ENCODE peak calls at places on chromosome 20, in eight cellular contexts. One of them, this sample, is unnamed.

GRCh38 chr20:32574296-32575226 is 10.6 kb downstream of the NOL4L start:
- DNase-seq in Peyer's patch: no peak
- DNase-seq in GM12892: no peak
- DNase-seq in heart left ventricle: no peak
- DNase-seq in suprapubic skin: no peak
- DNase-seq in uterus: no peak
- DNase-seq in transverse colon: no peak
- DNase-seq in spleen: no peak
- DNase-seq in this sample: peak; percentile 80

GRCh38 chr20:59371429-59371828 is 71.0 kb downstream of the EDN3 start:
- DNase-seq in Peyer's patch: no peak
- DNase-seq in GM12892: no peak
- DNase-seq in heart left ventricle: no peak
- DNase-seq in suprapubic skin: no peak
- DNase-seq in uterus: no peak
- DNase-seq in transverse colon: no peak
- DNase-seq in spleen: no peak
- DNase-seq in this sample: peak; percentile 9

GRCh38 chr20:33490934-33491656 is 1.2 kb downstream of the CBFA2T2 start:
- DNase-seq in Peyer's patch: peak; percentile 25
- DNase-seq in GM12892: no peak
- DNase-seq in heart left ventricle: no peak
- DNase-seq in suprapubic skin: no peak
- DNase-seq in uterus: no peak
- DNase-seq in transverse colon: no peak
- DNase-seq in spleen: no peak
- DNase-seq in this sample: peak; percentile 13

GRCh38 chr20:23371496-23371895 is 9.5 kb downstream of the GZF1 start:
- DNase-seq in Peyer's patch: no peak
- DNase-seq in GM12892: no peak
- DNase-seq in heart left ventricle: no peak
- DNase-seq in suprapubic skin: no peak
- DNase-seq in uterus: no peak
- DNase-seq in transverse colon: no peak
- DNase-seq in spleen: no peak
- DNase-seq in this sample: no peak

GRCh38 chr20:32839982-32840285 is 18.8 kb upstream of the EFCAB8 start:
- DNase-seq in Peyer's patch: no peak
- DNase-seq in GM12892: no peak
- DNase-seq in heart left ventricle: no peak
- DNase-seq in suprapubic skin: no peak
- DNase-seq in uterus: no peak
- DNase-seq in transverse colon: no peak
- DNase-seq in spleen: no peak
- DNase-seq in this sample: no peak

GRCh38 chr20:58985656-58986055 is 4.6 kb downstream of the NELFCD start:
- DNase-seq in Peyer's patch: peak; percentile 12
- DNase-seq in GM12892: no peak
- DNase-seq in heart left ventricle: peak; percentile 11
- DNase-seq in suprapubic skin: peak; percentile 49
- DNase-seq in uterus: no peak
- DNase-seq in transverse colon: no peak
- DNase-seq in spleen: no peak
- DNase-seq in this sample: no peak

GRCh38 chr20:24913076-24913628 is 35.9 kb upstream of the CST7 start:
- DNase-seq in Peyer's patch: no peak
- DNase-seq in GM12892: no peak
- DNase-seq in heart left ventricle: no peak
- DNase-seq in suprapubic skin: peak; percentile 54
- DNase-seq in uterus: no peak
- DNase-seq in transverse colon: no peak
- DNase-seq in spleen: no peak
- DNase-seq in this sample: no peak

GRCh38 chr20:34311118-34312023 is 8.2 kb upstream of the AHCY start:
- DNase-seq in Peyer's patch: no peak
- DNase-seq in GM12892: no peak
- DNase-seq in heart left ventricle: no peak
- DNase-seq in suprapubic skin: no peak
- DNase-seq in uterus: no peak
- DNase-seq in transverse colon: peak; percentile 86
- DNase-seq in spleen: no peak
- DNase-seq in this sample: no peak

GRCh38 chr20:354298-354977 is 7.5 kb downstream of the NRSN2 start:
- DNase-seq in Peyer's patch: peak; percentile 67
- DNase-seq in GM12892: peak; percentile 92
- DNase-seq in heart left ventricle: peak; percentile 72
- DNase-seq in suprapubic skin: no peak
- DNase-seq in uterus: peak; percentile 74
- DNase-seq in transverse colon: peak; percentile 82
- DNase-seq in spleen: peak; percentile 92
- DNase-seq in this sample: peak; percentile 94

GRCh38 chr20:47451602-47451904 is 50.1 kb upstream of the NCOA3 start:
- DNase-seq in Peyer's patch: no peak
- DNase-seq in GM12892: no peak
- DNase-seq in heart left ventricle: no peak
- DNase-seq in suprapubic skin: no peak
- DNase-seq in uterus: no peak
- DNase-seq in transverse colon: no peak
- DNase-seq in spleen: no peak
- DNase-seq in this sample: no peak

GRCh38 chr20:6802227-6802626 is 34.7 kb downstream of the BMP2 start:
- DNase-seq in Peyer's patch: no peak
- DNase-seq in GM12892: no peak
- DNase-seq in heart left ventricle: no peak
- DNase-seq in suprapubic skin: no peak
- DNase-seq in uterus: no peak
- DNase-seq in transverse colon: no peak
- DNase-seq in spleen: no peak
- DNase-seq in this sample: no peak

GRCh38 chr20:11716239-11716944 is 201.3 kb upstream of the BTBD3 start:
- DNase-seq in Peyer's patch: no peak
- DNase-seq in GM12892: no peak
- DNase-seq in heart left ventricle: no peak
- DNase-seq in suprapubic skin: no peak
- DNase-seq in uterus: no peak
- DNase-seq in transverse colon: no peak
- DNase-seq in spleen: no peak
- DNase-seq in this sample: peak; percentile 46

GRCh38 chr20:754904-755303 is 13.4 kb downstream of the SLC52A3 start:
- DNase-seq in Peyer's patch: no peak
- DNase-seq in GM12892: no peak
- DNase-seq in heart left ventricle: no peak
- DNase-seq in suprapubic skin: no peak
- DNase-seq in uterus: no peak
- DNase-seq in transverse colon: no peak
- DNase-seq in spleen: peak; percentile 15
- DNase-seq in this sample: no peak

GRCh38 chr20:23111307-23111943 is 25.3 kb upstream of the CD93 start:
- DNase-seq in Peyer's patch: no peak
- DNase-seq in GM12892: no peak
- DNase-seq in heart left ventricle: no peak
- DNase-seq in suprapubic skin: no peak
- DNase-seq in uterus: no peak
- DNase-seq in transverse colon: no peak
- DNase-seq in spleen: peak; percentile 64
- DNase-seq in this sample: no peak

GRCh38 chr20:9154464-9155024 is 85.7 kb downstream of the PLCB4 start:
- DNase-seq in Peyer's patch: no peak
- DNase-seq in GM12892: no peak
- DNase-seq in heart left ventricle: no peak
- DNase-seq in suprapubic skin: no peak
- DNase-seq in uterus: no peak
- DNase-seq in transverse colon: no peak
- DNase-seq in spleen: no peak
- DNase-seq in this sample: no peak

GRCh38 chr20:2212457-2213005 is 83.3 kb upstream of the TGM3 start:
- DNase-seq in Peyer's patch: no peak
- DNase-seq in GM12892: no peak
- DNase-seq in heart left ventricle: no peak
- DNase-seq in suprapubic skin: no peak
- DNase-seq in uterus: no peak
- DNase-seq in transverse colon: no peak
- DNase-seq in spleen: no peak
- DNase-seq in this sample: no peak

GRCh38 chr20:57774951-57775350 is 65.1 kb upstream of the PMEPA1 start:
- DNase-seq in Peyer's patch: no peak
- DNase-seq in GM12892: no peak
- DNase-seq in heart left ventricle: no peak
- DNase-seq in suprapubic skin: peak; percentile 68
- DNase-seq in uterus: no peak
- DNase-seq in transverse colon: no peak
- DNase-seq in spleen: no peak
- DNase-seq in this sample: no peak

GRCh38 chr20:60242836-60243520 is 284.8 kb downstream of the CDH26 start:
- DNase-seq in Peyer's patch: no peak
- DNase-seq in GM12892: no peak
- DNase-seq in heart left ventricle: no peak
- DNase-seq in suprapubic skin: no peak
- DNase-seq in uterus: no peak
- DNase-seq in transverse colon: no peak
- DNase-seq in spleen: no peak
- DNase-seq in this sample: no peak

GRCh38 chr20:53865905-53866786 is 204.2 kb downstream of the BCAS1 start:
- DNase-seq in Peyer's patch: peak; percentile 30
- DNase-seq in GM12892: no peak
- DNase-seq in heart left ventricle: peak; percentile 26
- DNase-seq in suprapubic skin: no peak
- DNase-seq in uterus: peak; percentile 22
- DNase-seq in transverse colon: peak; percentile 53
- DNase-seq in spleen: no peak
- DNase-seq in this sample: no peak

GRCh38 chr20:50469796-50470195 is 40.4 kb upstream of the PTPN1 start:
- DNase-seq in Peyer's patch: no peak
- DNase-seq in GM12892: no peak
- DNase-seq in heart left ventricle: no peak
- DNase-seq in suprapubic skin: no peak
- DNase-seq in uterus: no peak
- DNase-seq in transverse colon: no peak
- DNase-seq in spleen: no peak
- DNase-seq in this sample: no peak

GRCh38 chr20:50471231-50471630 is 39.0 kb upstream of the PTPN1 start:
- DNase-seq in Peyer's patch: no peak
- DNase-seq in GM12892: no peak
- DNase-seq in heart left ventricle: no peak
- DNase-seq in suprapubic skin: no peak
- DNase-seq in uterus: no peak
- DNase-seq in transverse colon: no peak
- DNase-seq in spleen: no peak
- DNase-seq in this sample: peak; percentile 35

GRCh38 chr20:50468378-50468798 is 41.8 kb upstream of the PTPN1 start:
- DNase-seq in Peyer's patch: no peak
- DNase-seq in GM12892: no peak
- DNase-seq in heart left ventricle: no peak
- DNase-seq in suprapubic skin: no peak
- DNase-seq in uterus: no peak
- DNase-seq in transverse colon: no peak
- DNase-seq in spleen: no peak
- DNase-seq in this sample: no peak

GRCh38 chr20:50469324-50469723 is 40.9 kb upstream of the PTPN1 start:
- DNase-seq in Peyer's patch: no peak
- DNase-seq in GM12892: no peak
- DNase-seq in heart left ventricle: no peak
- DNase-seq in suprapubic skin: no peak
- DNase-seq in uterus: no peak
- DNase-seq in transverse colon: no peak
- DNase-seq in spleen: no peak
- DNase-seq in this sample: no peak

GRCh38 chr20:50470249-50470858 is 39.8 kb upstream of the PTPN1 start:
- DNase-seq in Peyer's patch: no peak
- DNase-seq in GM12892: no peak
- DNase-seq in heart left ventricle: no peak
- DNase-seq in suprapubic skin: no peak
- DNase-seq in uterus: no peak
- DNase-seq in transverse colon: no peak
- DNase-seq in spleen: no peak
- DNase-seq in this sample: no peak
- TF ChIP-seq POLR2A in Peyer's patch: no peak
- TF ChIP-seq POLR2A in GM12892: no peak
- TF ChIP-seq POLR2A in heart left ventricle: no peak
- TF ChIP-seq POLR2A in suprapubic skin: no peak
- TF ChIP-seq POLR2A in uterus: no peak
- TF ChIP-seq POLR2A in transverse colon: no peak
- TF ChIP-seq POLR2A in spleen: no peak
- TF ChIP-seq POLR2A in this sample: no peak

GRCh38 chr20:62296724-62297448 is 5.9 kb upstream of the ADRM1 start:
- DNase-seq in Peyer's patch: no peak
- DNase-seq in GM12892: no peak
- DNase-seq in heart left ventricle: no peak
- DNase-seq in suprapubic skin: no peak
- DNase-seq in uterus: no peak
- DNase-seq in transverse colon: no peak
- DNase-seq in spleen: peak; percentile 78
- DNase-seq in this sample: no peak
- TF ChIP-seq POLR2A in Peyer's patch: no peak
- TF ChIP-seq POLR2A in GM12892: no peak
- TF ChIP-seq POLR2A in heart left ventricle: no peak
- TF ChIP-seq POLR2A in suprapubic skin: no peak
- TF ChIP-seq POLR2A in uterus: no peak
- TF ChIP-seq POLR2A in transverse colon: no peak
- TF ChIP-seq POLR2A in spleen: no peak
- TF ChIP-seq POLR2A in this sample: no peak

DNA sequence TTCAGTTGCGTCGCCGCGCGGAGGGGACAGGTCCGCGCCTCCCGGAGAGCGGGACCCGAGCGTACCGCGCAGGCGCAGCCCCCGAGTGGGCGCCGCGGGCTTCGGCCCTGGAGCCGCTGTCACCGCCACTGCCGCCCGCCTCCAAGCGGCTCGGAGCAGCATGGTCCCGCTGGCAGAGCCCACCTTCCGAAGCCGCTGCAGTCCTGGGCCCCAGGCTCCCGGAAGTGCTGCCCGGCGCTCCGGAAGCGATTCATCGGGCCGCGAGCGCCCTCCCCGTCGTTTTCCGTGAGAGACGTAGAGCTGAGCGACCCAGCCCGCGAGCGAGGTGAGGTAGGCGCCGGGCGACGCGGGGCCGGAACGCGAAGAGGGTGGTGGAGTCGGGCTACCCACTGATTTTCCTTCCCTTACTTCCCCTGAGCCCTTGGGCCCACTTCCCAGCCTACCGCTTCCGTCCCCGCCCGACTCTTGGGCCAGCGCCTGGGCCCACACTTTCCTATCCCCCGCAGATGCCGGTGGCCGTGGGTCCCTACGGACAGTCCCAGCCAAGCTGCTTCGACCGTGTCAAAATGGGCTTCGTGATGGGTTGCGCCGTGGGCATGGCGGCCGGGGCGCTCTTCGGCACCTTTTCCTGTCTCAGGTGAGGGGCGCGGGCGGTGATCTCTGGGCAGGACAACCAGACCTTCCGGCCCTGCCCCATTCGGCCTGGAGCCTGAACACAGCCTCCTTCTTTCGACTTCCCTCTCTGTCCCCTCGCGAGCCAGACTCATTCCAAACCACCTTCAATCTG is at the start of the genes NFS1 and ROMO1:
- DNase-seq in Peyer's patch: peak; percentile 82
- DNase-seq in GM12892: peak; percentile 89
- DNase-seq in heart left ventricle: peak; percentile 88
- DNase-seq in suprapubic skin: peak; percentile 93
- DNase-seq in uterus: peak; percentile 81
- DNase-seq in transverse colon: peak; percentile 87
- DNase-seq in spleen: peak; percentile 96
- DNase-seq in this sample: peak; percentile 91
- TF ChIP-seq POLR2A in Peyer's patch: peak; percentile 55
- TF ChIP-seq POLR2A in GM12892: peak; percentile 88
- TF ChIP-seq POLR2A in heart left ventricle: peak; percentile 71
- TF ChIP-seq POLR2A in suprapubic skin: peak; percentile 72
- TF ChIP-seq POLR2A in uterus: peak; percentile 36
- TF ChIP-seq POLR2A in transverse colon: peak; percentile 65
- TF ChIP-seq POLR2A in spleen: peak; percentile 37
- TF ChIP-seq POLR2A in this sample: peak; percentile 73

GRCh38 chr20:56445130-56445529 is 23.3 kb upstream of the RTF2 start:
- DNase-seq in Peyer's patch: no peak
- DNase-seq in GM12892: no peak
- DNase-seq in heart left ventricle: no peak
- DNase-seq in suprapubic skin: no peak
- DNase-seq in uterus: no peak
- DNase-seq in transverse colon: no peak
- DNase-seq in spleen: no peak
- DNase-seq in this sample: no peak
- TF ChIP-seq POLR2A in Peyer's patch: no peak
- TF ChIP-seq POLR2A in GM12892: no peak
- TF ChIP-seq POLR2A in heart left ventricle: no peak
- TF ChIP-seq POLR2A in suprapubic skin: no peak
- TF ChIP-seq POLR2A in uterus: no peak
- TF ChIP-seq POLR2A in transverse colon: no peak
- TF ChIP-seq POLR2A in spleen: no peak
- TF ChIP-seq POLR2A in this sample: no peak

This sample was measured in erythroblast.